ENCODE peak calls at places on chromosomes 3 and 15, in nine cellular contexts. S is hepatocyte; Z is G401; X is stimulated activated CD8-positive, alpha-beta memory T cell treated with anti-CD3 and anti-CD28 coated beads, Interleukin-4, amount 100 ng/mL, for 48 hours; D is GM12865; Q is activated T-helper 2 cell treated with anti-CD3 and anti-CD28 coated beads, Interferon-gamma antibody, Interleukin-2, Interleukin-4, amounts not matched to agents 10 μg/mL and 5 μg/mL and 100 μg/mL, durations not matched to agents 14 hours and 24 hours and 36 hours; J is activated naive CD8-positive, alpha-beta T cell treated with anti-CD3 and anti-CD28 coated beads, Interleukin-2, amount 50 U/mL, for 24 hours; T is stimulated activated effector memory CD8-positive, alpha-beta T cell treated with anti-CD3 and anti-CD28 coated beads, Interleukin-12 subunit alpha, Interleukin-12 subunit beta, amount 100 ng/mL, for 72 hours; V is fibroblast of pulmonary artery. K is an unnamed sample.

GRCh38 chr3:184230081-184230602 is 757 bp downstream of the VWA5B2 start:
- DNase-seq in X (no peak), Z (no peak), Q (no peak), T (no peak), V (no peak), J (no peak), S (peak), D (no peak), K (peak)

GRCh38 chr15:62241135-62241770 is 76.2 kb upstream of the C2CD4B start:
- DNase-seq in S (peak), Q (no peak), D (peak), Z (no peak), X (no peak), V (no peak), J (no peak), T (no peak), K (no peak)

GRCh38 chr3:127029521-127030327 is 46.8 kb downstream of the PLXNA1 start:
- DNase-seq in S (no peak), Q (no peak), T (no peak), Z (no peak), V (no peak), D (no peak), X (no peak), J (no peak), K (no peak)

GRCh38 chr15:78421241-78421994 is 16.6 kb upstream of the IREB2 start:
- DNase-seq in X (no peak), Q (no peak), V (no peak), D (no peak), S (no peak), J (no peak), Z (no peak), T (no peak), K (no peak)

GRCh38 chr15:48862705-48863104 is 15.2 kb upstream of the EID1 start:
- DNase-seq in T (no peak), J (peak), X (no peak), S (no peak), V (no peak), Q (no peak), D (peak), Z (no peak), K (peak)

GRCh38 chr3:105354429-105354828 is 12.3 kb upstream of the ALCAM start:
- DNase-seq in V (no peak), Z (no peak), T (no peak), J (no peak), X (no peak), S (no peak), Q (no peak), D (no peak), K (no peak)

GRCh38 chr3:160618878-160619277 is 53.5 kb upstream of the KPNA4 start:
- DNase-seq in D (no peak), T (no peak), S (no peak), Z (no peak), Q (no peak), X (no peak), V (no peak), J (no peak), K (no peak)

GRCh38 chr3:59927061-59927460 is 877.2 kb upstream of the CFAP20DC start:
- DNase-seq in T (no peak), D (no peak), S (no peak), Z (no peak), J (no peak), V (no peak), X (no peak), Q (no peak), K (no peak)

GRCh38 chr15:48627260-48627969 is 18.1 kb downstream of the FBN1 start:
- DNase-seq in S (no peak), T (no peak), D (no peak), V (peak), Z (no peak), X (no peak), Q (no peak), J (no peak), K (no peak)

GRCh38 chr3:63864008-63864871 is 573 bp downstream of the ATXN7 start:
- DNase-seq in X (peak), Z (peak), J (peak), D (peak), T (peak), S (peak), V (no peak), Q (peak), K (peak)

GRCh38 chr3:145959457-145960088 is 201.4 kb downstream of the PLOD2 start:
- DNase-seq in Z (no peak), J (no peak), V (no peak), T (no peak), S (no peak), D (no peak), X (no peak), Q (no peak), K (no peak)

GRCh38 chr3:135231646-135232625 is 436.9 kb downstream of the EPHB1 start:
- DNase-seq in T (no peak), Q (no peak), S (no peak), V (no peak), Z (no peak), J (no peak), D (no peak), X (no peak), K (no peak)

GRCh38 chr15:35567392-35567791 is 21.4 kb upstream of the DPH6 start:
- DNase-seq in Z (no peak), Q (no peak), T (no peak), X (no peak), S (no peak), J (no peak), D (no peak), V (no peak), K (no peak)

GRCh38 chr15:98866503-98866902 is 141.1 kb downstream of the PGPEP1L start:
- DNase-seq in Z (no peak), T (no peak), D (no peak), Q (no peak), X (no peak), V (peak), J (no peak), S (no peak), K (no peak)

GRCh38 chr15:70854669-70854976 is 666 bp upstream of the LARP6 start:
- DNase-seq in X (no peak), Z (peak), Q (no peak), T (no peak), V (peak), D (peak), S (no peak), J (no peak), K (no peak)

GRCh38 chr15:50312636-50313035 is 42.4 kb downstream of the GABPB1 start:
- DNase-seq in Z (no peak), J (no peak), X (no peak), V (no peak), D (no peak), T (no peak), S (no peak), Q (no peak), K (no peak)

GRCh38 chr3:194658477-194659242 is 13.3 kb downstream of the LSG1 start:
- DNase-seq in D (no peak), Z (no peak), V (peak), Q (no peak), X (no peak), J (no peak), T (no peak), S (no peak), K (no peak)

GRCh38 chr15:43974852-43975251 is 148.1 kb downstream of the WDR76 start:
- DNase-seq in X (no peak), V (no peak), J (no peak), D (peak), S (no peak), T (no peak), Q (no peak), Z (peak), K (peak)

GRCh38 chr3:112119686-112120484 is 13.2 kb downstream of the GCSAM start:
- DNase-seq in D (no peak), S (no peak), J (no peak), Z (no peak), T (no peak), Q (no peak), X (no peak), V (no peak), K (no peak)

GRCh38 chr3:195809291-195809785 is 2.4 kb downstream of the MUC4 start:
- DNase-seq in S (no peak), V (no peak), Z (no peak), Q (no peak), D (no peak), J (no peak), X (no peak), T (no peak), K (no peak)

GRCh38 chr3:67605377-67605776 is 49.0 kb downstream of the SUCLG2 start:
- DNase-seq in Z (no peak), V (peak), J (no peak), X (no peak), Q (no peak), D (no peak), S (no peak), T (no peak), K (no peak)

GRCh38 chr15:101051291-101052030 is 132.3 kb downstream of the LRRK1 start:
- DNase-seq in Z (no peak), Q (no peak), J (no peak), D (no peak), S (peak), X (peak), T (no peak), V (no peak), K (no peak)

GRCh38 chr15:77180757-77181156 is 109.8 kb upstream of the TSPAN3 start:
- DNase-seq in X (no peak), V (peak), D (no peak), Z (no peak), Q (no peak), T (no peak), J (no peak), S (no peak), K (no peak)

GRCh38 chr3:17032407-17033034 is 147.8 kb downstream of the PLCL2 start:
- DNase-seq in Q (no peak), T (no peak), S (peak), Z (peak), X (no peak), V (peak), D (peak), J (no peak), K (no peak)

GRCh38 chr3:184751204-184751809 is 39.4 kb upstream of the MAGEF1 start:
- DNase-seq in S (no peak), D (no peak), V (no peak), Z (no peak), Q (no peak), X (no peak), T (no peak), J (no peak), K (no peak)

GRCh38 chr3:190338717-190339116 is 16.5 kb upstream of the CLDN1 start:
- DNase-seq in V (no peak), Q (no peak), D (no peak), T (no peak), S (peak), J (no peak), Z (no peak), X (no peak), K (no peak)

GRCh38 chr15:100902436-100903190 is 16.5 kb upstream of the LRRK1 start:
- DNase-seq in T (no peak), D (peak), Q (no peak), X (no peak), Z (peak), S (peak), J (no peak), V (peak), K (no peak)

GRCh38 chr15:91853968-91854943 is 748 bp downstream of the SLCO3A1 start:
- DNase-seq in V (peak), X (peak), S (peak), T (peak), Q (peak), J (peak), D (no peak), Z (peak), K (no peak)

GRCh38 chr3:50474717-50475116 is 28.7 kb downstream of the CACNA2D2 start:
- DNase-seq in D (no peak), S (no peak), V (peak), Q (no peak), T (no peak), Z (no peak), J (no peak), X (no peak), K (no peak)

GRCh38 chr3:189944285-189945145 is 176.2 kb downstream of the P3H2 start:
- DNase-seq in D (no peak), J (no peak), S (peak), T (no peak), Q (no peak), Z (no peak), V (no peak), X (no peak), K (no peak)

GRCh38 chr3:62109534-62109933 is 263.8 kb downstream of the FEZF2 start:
- DNase-seq in T (no peak), V (peak), Z (no peak), J (no peak), S (peak), Q (no peak), X (no peak), D (no peak), K (no peak)

GRCh38 chr15:40092416-40093223 is 16.1 kb downstream of the BMF start:
- DNase-seq in D (no peak), S (peak), Z (no peak), Q (no peak), V (peak), J (no peak), X (no peak), T (no peak), K (no peak)

GRCh38 chr3:120645083-120645800 is 36.8 kb downstream of the HGD start:
- DNase-seq in Z (peak), Q (no peak), D (no peak), S (no peak), X (no peak), T (no peak), J (no peak), V (peak), K (no peak)

GRCh38 chr15:43648649-43649429 is at the start of gene CATSPER2:
- DNase-seq in Q (no peak), Z (no peak), S (no peak), T (no peak), J (no peak), D (no peak), X (no peak), V (no peak), K (no peak)

GRCh38 chr3:66153961-66154923 is 66.6 kb upstream of the SLC25A26 start:
- DNase-seq in D (no peak), T (no peak), S (no peak), Z (peak), J (no peak), Q (no peak), X (no peak), V (peak), K (no peak)

GRCh38 chr3:181726351-181727121 is 14.8 kb downstream of the SOX2 start:
- DNase-seq in X (no peak), V (no peak), Z (no peak), D (no peak), T (no peak), S (peak), J (no peak), Q (no peak), K (no peak)

GRCh38 chr3:19190602-19191001 is 42.3 kb downstream of the KCNH8 start:
- DNase-seq in T (no peak), V (no peak), Q (no peak), X (no peak), D (peak), J (no peak), Z (no peak), S (no peak), K (no peak)

GRCh38 chr15:50051344-50051743 is 67.7 kb downstream of the ATP8B4 start:
- DNase-seq in S (no peak), X (no peak), Q (no peak), V (no peak), T (no peak), Z (no peak), J (no peak), D (no peak), K (no peak)

K was measured in GM10248.